ENCODE peak calls at places on chromosomes 7 and 10, in five cellular contexts. L is renal cortical epithelial cell, N is fibroblast of villous mesenchyme, V is GM23248, B is glutamatergic neuron. Y is an unnamed sample.

GRCh38 chr7:95609277-95609971 is 13.1 kb upstream of the PDK4 start:
- DNase-seq in N (peak; percentile 85), B (no peak), L (peak; percentile 86), V (peak; percentile 65), Y (peak; percentile 71)

GRCh38 chr7:100119701-100120517 is 475 bp downstream of the CNPY4 start:
- DNase-seq in N (peak; percentile 64), B (peak; percentile 59), V (peak; percentile 83), L (no peak), Y (peak; percentile 64)

GRCh38 chr10:102231357-102232318 is 5.5 kb downstream of the ELOVL3 start:
- DNase-seq in L (no peak), N (no peak), B (peak; percentile 66), V (peak; percentile 68), Y (no peak)

GRCh38 chr10:119521443-119522204 is 20.9 kb downstream of the RGS10 start:
- DNase-seq in N (peak; percentile 74), V (peak; percentile 89), B (no peak), L (peak; percentile 68), Y (peak; percentile 85)

GRCh38 chr10:18659784-18660561 is 742 bp downstream of the ARL5B start:
- DNase-seq in L (peak; percentile 43), B (no peak), V (peak; percentile 71), N (peak; percentile 44), Y (peak; percentile 36)

GRCh38 chr7:130356760-130357611 is 12.4 kb downstream of the CPA5 start:
- DNase-seq in V (peak; percentile 84), L (peak; percentile 95), N (peak; percentile 90), B (no peak), Y (peak; percentile 92)

GRCh38 chr7:143416565-143417149 is 8.0 kb upstream of the EPHA1 start:
- DNase-seq in L (peak; percentile 28), V (peak; percentile 60), B (no peak), N (peak; percentile 71), Y (peak; percentile 69)

GRCh38 chr10:117131390-117132327 is 6.4 kb downstream of the VAX1 start:
- DNase-seq in B (no peak), L (no peak), N (no peak), V (no peak), Y (no peak)

GRCh38 chr10:97718178-97718577 is 4.6 kb downstream of the MARVELD1 start:
- DNase-seq in L (no peak), N (no peak), B (no peak), V (no peak), Y (no peak)

GRCh38 chr10:3886666-3887251 is 101.8 kb upstream of the KLF6 start:
- DNase-seq in V (peak; percentile 94), L (peak; percentile 98), N (peak; percentile 96), B (no peak), Y (peak; percentile 97)

GRCh38 chr10:4006051-4006450 is 221.0 kb upstream of the KLF6 start:
- DNase-seq in N (no peak), L (no peak), V (no peak), B (no peak), Y (no peak)

GRCh38 chr10:49394933-49395740 is 752 bp downstream of the DRGX start:
- DNase-seq in L (no peak), B (peak; percentile 74), N (no peak), V (peak; percentile 20), Y (no peak)

GRCh38 chr7:75660566-75661215 is 78.0 kb downstream of the HIP1 start:
- DNase-seq in B (no peak), L (no peak), N (no peak), V (no peak), Y (no peak)

GRCh38 chr10:1050145-1050544 is 1.2 kb upstream of the IDI1 start:
- DNase-seq in N (peak; percentile 55), B (no peak), V (peak; percentile 43), L (no peak), Y (no peak)

GRCh38 chr10:102633282-102633681 is 11.0 kb upstream of the TRIM8 start:
- DNase-seq in L (no peak), B (no peak), N (peak; percentile 70), V (peak; percentile 77), Y (peak; percentile 63)

GRCh38 chr10:110547139-110547761 is 20.2 kb upstream of the SMC3 start:
- DNase-seq in B (no peak), V (peak; percentile 85), L (peak; percentile 69), N (peak; percentile 77), Y (peak; percentile 76)

GRCh38 chr10:101843032-101843991 is at the start of gene KCNIP2:
- DNase-seq in L (no peak), V (no peak), N (no peak), B (peak; percentile 78), Y (no peak)

GRCh38 chr10:122263971-122264370 is 7.1 kb upstream of the BTBD16 start:
- DNase-seq in L (peak; percentile 78), V (peak; percentile 85), B (no peak), N (peak; percentile 87), Y (peak; percentile 75)

GRCh38 chr10:128310966-128311658 is 184.9 kb upstream of the MKI67 start:
- DNase-seq in L (no peak), B (peak; percentile 28), V (no peak), N (no peak), Y (no peak)

GRCh38 chr10:78992333-78992732 is 76.4 kb upstream of the ZMIZ1 start:
- DNase-seq in N (no peak), B (no peak), L (no peak), V (no peak), Y (no peak)

GRCh38 chr7:150405584-150406310 is 26.6 kb downstream of the ZNF775 start:
- DNase-seq in V (peak; percentile 62), N (no peak), B (peak; percentile 66), L (no peak), Y (peak; percentile 22)

GRCh38 chr10:71217266-71218045 is 5.1 kb downstream of the UNC5B start:
- DNase-seq in L (no peak), V (peak; percentile 62), N (no peak), B (peak; percentile 63), Y (peak; percentile 19)

GRCh38 chr7:121480566-121481335 is 84.6 kb upstream of the FAM3C start:
- DNase-seq in N (no peak), L (no peak), B (no peak), V (no peak), Y (no peak)

GRCh38 chr10:69684020-69684980 is 54.3 kb downstream of the FAM241B start:
- DNase-seq in V (peak; percentile 45), L (peak; percentile 73), B (no peak), N (peak; percentile 71), Y (peak; percentile 25)

GRCh38 chr7:2006921-2007381 is 225.8 kb downstream of the MAD1L1 start:
- DNase-seq in L (no peak), N (no peak), B (peak; percentile 26), V (no peak), Y (no peak)

Y was measured in fibroblast of mammary gland.